ENCODE peak calls at places on chromosomes 6 and 20, in six cellular contexts. H is T-helper 9 cell; U is HTR-8/SVneo; D is endothelial cell; T is activated CD4-positive, alpha-beta T cell treated with anti-CD3 and anti-CD28 coated beads, Interleukin-2, amount 10 ng/mL, durations not matched to agents 7 days and 5 days; O is activated CD8-positive, alpha-beta memory T cell treated with anti-CD3 and anti-CD28 coated beads, Interleukin-2, amount 50 U/mL, for 4 hours. L is an unnamed sample.

GRCh38 chr6:27311806-27312145 is 297 bp downstream of the POM121L2 start:
- DNase-seq in U (no peak), H (no peak), T (no peak), D (no peak), O (no peak), L (no peak)

GRCh38 chr6:97669191-97669651 is 386.2 kb upstream of the MMS22L start:
- DNase-seq in H (no peak), U (peak; percentile 3), T (no peak), O (no peak), D (no peak), L (no peak)

GRCh38 chr20:24953621-24954133 is 4.6 kb downstream of the CST7 start:
- DNase-seq in D (no peak), H (no peak), O (peak; percentile 42), T (peak; percentile 5), U (no peak), L (no peak)

GRCh38 chr20:62061851-62062418 is 3.7 kb downstream of the TAF4 start:
- DNase-seq in H (no peak), D (no peak), O (no peak), T (no peak), U (no peak), L (no peak)

GRCh38 chr6:64736421-64736950 is 970.5 kb downstream of the EYS start:
- DNase-seq in U (no peak), H (no peak), T (no peak), O (no peak), D (no peak), L (no peak)

GRCh38 chr20:36461600-36462439 is 79.5 kb upstream of the MYL9 start:
- DNase-seq in O (peak; percentile 47), T (peak; percentile 40), D (peak; percentile 60), U (no peak), H (peak; percentile 30), L (no peak)

GRCh38 chr6:20812776-20813175 is 278.5 kb downstream of the CDKAL1 start:
- DNase-seq in H (no peak), T (no peak), D (no peak), U (no peak), O (no peak), L (no peak)

GRCh38 chr6:113439861-113440260 is 417.3 kb upstream of the MARCKS start:
- DNase-seq in U (no peak), H (no peak), D (no peak), O (no peak), T (no peak), L (no peak)

GRCh38 chr6:4470698-4471210 is 305.4 kb upstream of the CDYL start:
- DNase-seq in D (no peak), U (no peak), H (no peak), T (no peak), O (no peak), L (no peak)

GRCh38 chr20:10074513-10074912 is 39.7 kb downstream of the ANKEF1 start:
- DNase-seq in H (no peak), U (no peak), O (no peak), T (no peak), D (no peak), L (peak; percentile 63)

GRCh38 chr6:129592516-129593232 is 117.3 kb downstream of the ARHGAP18 start:
- DNase-seq in T (no peak), O (no peak), D (no peak), H (no peak), U (no peak), L (no peak)

GRCh38 chr6:56915832-56916231 is 39.1 kb upstream of the BEND6 start:
- DNase-seq in U (no peak), T (no peak), H (no peak), D (no peak), O (no peak), L (no peak)

GRCh38 chr20:40893610-40894242 is 134.9 kb upstream of the TOP1 start:
- DNase-seq in D (no peak), O (no peak), T (no peak), H (no peak), U (no peak), L (no peak)

GRCh38 chr6:137926207-137926731 is 59.2 kb downstream of the TNFAIP3 start:
- DNase-seq in H (no peak), O (peak; percentile 34), T (no peak), D (no peak), U (peak; percentile 51), L (peak; percentile 91)

GRCh38 chr6:579339-579738 is 77.6 kb downstream of the HUS1B start:
- DNase-seq in H (no peak), D (no peak), O (no peak), T (no peak), U (peak; percentile 26), L (no peak)

GRCh38 chr20:62583424-62583920 is 58.8 kb upstream of the SLCO4A1 start:
- DNase-seq in T (no peak), O (no peak), H (no peak), U (no peak), D (no peak), L (no peak)

GRCh38 chr6:87419266-87419665 is 11.5 kb downstream of the CFAP206 start:
- DNase-seq in O (no peak), U (no peak), H (no peak), D (no peak), T (no peak), L (no peak)

GRCh38 chr20:3307078-3307477 is 68.1 kb upstream of the SLC4A11 start:
- DNase-seq in H (no peak), T (no peak), O (no peak), D (no peak), U (no peak), L (no peak)

GRCh38 chr20:63125893-63126601 is 89.9 kb downstream of the YTHDF1 start:
- DNase-seq in T (no peak), D (no peak), O (peak; percentile 4), H (no peak), U (no peak), L (no peak)

L was measured in AG09309.